ENCODE peak calls at places on chromosomes 3 and 15, in six cellular contexts. I is NCI-H2081 treated with DMSO at 0.1 percent for 48 hours, E is B cell, A is GM04504, T is C1 segment of cervical spinal cord, N is endothelial cell. L is an unnamed sample.

GRCh38 chr3:129992781-129993180 is 18.3 kb downstream of the TRH start:
- DNase-seq in A (no peak), E (no peak), I (no peak), T (no peak), N (peak; percentile 31), L (no peak)

GRCh38 chr3:38002291-38002876 is 11.8 kb downstream of the VILL start:
- DNase-seq in I (no peak), N (no peak), T (no peak), A (no peak), E (no peak), L (no peak)

GRCh38 chr3:11470031-11470853 is 173.5 kb downstream of the VGLL4 start:
- DNase-seq in E (no peak), A (no peak), I (no peak), T (no peak), N (no peak), L (no peak)

GRCh38 chr15:48086582-48086981 is 34.2 kb upstream of the SLC24A5 start:
- DNase-seq in I (no peak), A (peak; percentile 38), N (no peak), E (no peak), T (no peak), L (no peak)

GRCh38 chr15:48603123-48603500 is 42.4 kb downstream of the FBN1 start:
- DNase-seq in A (no peak), I (no peak), T (no peak), E (no peak), N (no peak), L (no peak)

GRCh38 chr15:76071816-76072215 is 12.0 kb downstream of the TMEM266 start:
- DNase-seq in E (no peak), A (no peak), I (no peak), N (no peak), T (no peak), L (no peak)

GRCh38 chr3:171088984-171089754 is 62.6 kb upstream of the SLC2A2 start:
- DNase-seq in T (peak; percentile 3), N (no peak), I (no peak), E (no peak), A (peak; percentile 70), L (peak; percentile 42)

GRCh38 chr15:31852933-31853332 is 177.4 kb upstream of the CHRNA7 start:
- DNase-seq in T (no peak), E (no peak), N (no peak), A (no peak), I (no peak), L (no peak)

GRCh38 chr3:129413687-129414506 is 14.5 kb downstream of the EFCAB12 start:
- DNase-seq in E (no peak), N (no peak), I (no peak), A (peak; percentile 33), T (no peak), L (peak; percentile 54)

GRCh38 chr3:115019900-115020299 is 127.2 kb downstream of the ZBTB20 start:
- DNase-seq in T (no peak), N (no peak), E (no peak), I (no peak), A (no peak), L (no peak)

GRCh38 chr3:38738630-38739395 is 77.2 kb downstream of the SCN10A start:
- DNase-seq in I (no peak), A (peak; percentile 8), N (peak; percentile 84), T (no peak), E (no peak), L (no peak)

GRCh38 chr3:37310666-37311050 is 136.3 kb upstream of the LRRFIP2 start:
- DNase-seq in T (no peak), I (no peak), A (peak; percentile 28), N (no peak), E (no peak), L (no peak)

GRCh38 chr3:15294914-15295313 is 37.5 kb downstream of the SH3BP5 start:
- DNase-seq in A (no peak), T (no peak), N (no peak), I (no peak), E (no peak), L (no peak)

GRCh38 chr3:13544293-13544831 is 4.6 kb upstream of the FBLN2 start:
- DNase-seq in I (no peak), E (peak; percentile 58), A (peak; percentile 81), N (no peak), T (no peak), L (no peak)

GRCh38 chr15:89587955-89588354 is 12.7 kb downstream of the TICRR start:
- DNase-seq in I (no peak), E (no peak), T (no peak), N (no peak), A (no peak), L (no peak)

GRCh38 chr15:69604050-69604378 is 151.4 kb downstream of the RPLP1 start:
- DNase-seq in T (no peak), A (no peak), I (peak; percentile 94), E (no peak), N (peak; percentile 15), L (no peak)

GRCh38 chr15:83747050-83747717 is 93.3 kb downstream of the ADAMTSL3 start:
- DNase-seq in A (no peak), E (no peak), T (peak; percentile 2), I (no peak), N (peak; percentile 7), L (peak; percentile 3)

GRCh38 chr15:68991723-68992122 is 22.8 kb upstream of the NOX5 start:
- DNase-seq in T (no peak), N (no peak), I (no peak), A (no peak), E (no peak), L (no peak)

GRCh38 chr3:139122221-139122581 is 77.5 kb upstream of the PRR23C start:
- DNase-seq in I (no peak), A (peak; percentile 80), N (no peak), E (no peak), T (no peak), L (peak; percentile 52)

GRCh38 chr15:39128746-39129145 is 452.1 kb upstream of the THBS1 start:
- DNase-seq in E (no peak), A (no peak), I (no peak), T (no peak), N (no peak), L (no peak)

GRCh38 chr15:90126022-90126421 is 23.8 kb upstream of the IDH2 start:
- DNase-seq in N (no peak), A (no peak), E (no peak), T (no peak), I (no peak), L (no peak)

GRCh38 chr15:32886441-32886840 is 168.6 kb downstream of the GREM1 start:
- DNase-seq in T (no peak), A (no peak), E (no peak), N (no peak), I (no peak), L (no peak)

L was measured in HFF-Myc.